ENCODE peak calls at places on chromosome 2, in ten cellular contexts. F, W, Z, N, U, M, T, V, O and J are unnamed samples. For H3K9me3, the result is how much of the 10 kb centered on the place peaks cover.

GRCh38 chr2:29446852-29447251 is 331.6 kb downstream of the CLIP4 start:
- DNase-seq in F (no peak), W (no peak), Z (no peak), N (no peak), U (no peak), M (no peak), T (no peak), V (no peak), O (no peak), J (no peak)

GRCh38 chr2:105329197-105329554 is 359 bp downstream of the TGFBRAP1 start:
- DNase-seq in F (peak), W (peak), Z (no peak), N (no peak), U (no peak), M (no peak), T (no peak), V (no peak), O (no peak), J (no peak)

GRCh38 chr2:195659114-195659513 is 2.1 kb downstream of the SLC39A10 start:
- DNase-seq in F (peak), W (no peak), Z (peak), N (peak), U (no peak), M (no peak), T (no peak), V (no peak), O (no peak), J (no peak)

GRCh38 chr2:55090702-55091101 is 40.5 kb upstream of the RTN4 start:
- DNase-seq in F (no peak), W (no peak), Z (no peak), N (no peak), U (no peak), M (no peak), T (no peak), V (no peak), O (no peak), J (no peak)

GRCh38 chr2:98761267-98761781 is 30.4 kb upstream of the MGAT4A start:
- DNase-seq in F (peak), W (no peak), Z (peak), N (no peak), U (no peak), M (peak), T (no peak), V (no peak), O (no peak), J (no peak)

GRCh38 chr2:208250401-208250800 is 4.5 kb downstream of the IDH1 start:
- DNase-seq in F (no peak), W (no peak), Z (peak), N (no peak), U (no peak), M (peak), T (no peak), V (no peak), O (no peak), J (no peak)

GRCh38 chr2:71190959-71191943 is 35.7 kb downstream of the PAIP2B start:
- DNase-seq in F (peak), W (no peak), Z (peak), N (no peak), U (no peak), M (peak), T (no peak), V (no peak), O (no peak), J (no peak)

GRCh38 chr2:36659872-36660312 is 36.6 kb upstream of the VIT start:
- DNase-seq in F (no peak), W (no peak), Z (peak), N (peak), U (no peak), M (no peak), T (no peak), V (no peak), O (peak), J (no peak)

GRCh38 chr2:182949572-182950189 is 83.2 kb upstream of the FRZB start:
- DNase-seq in F (no peak), W (no peak), Z (peak), N (peak), U (no peak), M (peak), T (no peak), V (no peak), O (peak), J (no peak)

GRCh38 chr2:211846714-211847113 is 691.9 kb downstream of the ERBB4 start:
- DNase-seq in F (no peak), W (no peak), Z (no peak), N (no peak), U (no peak), M (no peak), T (no peak), V (no peak), O (no peak), J (no peak)

GRCh38 chr2:40445467-40445866 is 6.4 kb downstream of the SLC8A1 start:
- DNase-seq in F (no peak), W (no peak), Z (no peak), N (no peak), U (no peak), M (no peak), T (no peak), V (no peak), O (no peak), J (no peak)

GRCh38 chr2:142877265-142877756 is at the start of gene KYNU:
- DNase-seq in F (no peak), W (no peak), Z (no peak), N (no peak), U (no peak), M (peak), T (no peak), V (no peak), O (peak), J (no peak)

GRCh38 chr2:179963626-179964025 is 43.5 kb downstream of the CWC22 start:
- DNase-seq in F (no peak), W (no peak), Z (peak), N (peak), U (no peak), M (peak), T (no peak), V (no peak), O (no peak), J (no peak)

GRCh38 chr2:191565647-191566198 is 112.2 kb upstream of the NABP1 start:
- DNase-seq in F (no peak), W (no peak), Z (no peak), N (no peak), U (no peak), M (no peak), T (no peak), V (no peak), O (peak), J (no peak)

GRCh38 chr2:218271487-218271797 is 1.1 kb downstream of the PNKD start:
- DNase-seq in F (no peak), W (no peak), Z (no peak), N (no peak), U (no peak), M (peak), T (no peak), V (no peak), O (peak), J (no peak)

GRCh38 chr2:70767094-70767698 is 804 bp downstream of the ADD2 start:
- DNase-seq in F (no peak), W (peak), Z (no peak), N (no peak), U (peak), M (no peak), T (peak), V (peak), O (peak), J (no peak)

GRCh38 chr2:28610583-28611201 is 114.8 kb downstream of the PLB1 start:
- DNase-seq in F (no peak), W (no peak), Z (peak), N (peak), U (no peak), M (peak), T (no peak), V (no peak), O (peak), J (peak)

GRCh38 chr2:231113489-231113888 is 11.4 kb downstream of the HTR2B start:
- DNase-seq in F (no peak), W (no peak), Z (no peak), N (peak), U (no peak), M (no peak), T (peak), V (no peak), O (no peak), J (no peak)

GRCh38 chr2:200609027-200609614 is 23.3 kb downstream of the AOX1 start:
- DNase-seq in F (no peak), W (no peak), Z (no peak), N (peak), U (no peak), M (peak), T (no peak), V (no peak), O (no peak), J (peak)

GRCh38 chr2:50345691-50346090 is 686.2 kb downstream of the NRXN1 start:
- DNase-seq in F (no peak), W (no peak), Z (no peak), N (no peak), U (peak), M (no peak), T (no peak), V (no peak), O (no peak), J (no peak)

GRCh38 chr2:32678825-32679224 is 51.0 kb downstream of the TTC27 start:
- DNase-seq in F (no peak), W (no peak), Z (peak), N (peak), U (no peak), M (peak), T (no peak), V (no peak), O (no peak), J (no peak)

GRCh38 chr2:175476950-175477349 is 295.4 kb upstream of the ATP5MC3 start:
- DNase-seq in F (no peak), W (no peak), Z (no peak), N (no peak), U (no peak), M (no peak), T (no peak), V (no peak), O (no peak), J (no peak)

GRCh38 chr2:164803772-164804466 is 37.7 kb downstream of the COBLL1 start:
- DNase-seq in F (no peak), W (no peak), Z (no peak), N (no peak), U (no peak), M (no peak), T (no peak), V (no peak), O (no peak), J (no peak)

GRCh38 chr2:70828115-70828514 is 7.5 kb downstream of the CD207 start:
- DNase-seq in F (no peak), W (peak), Z (peak), N (no peak), U (peak), M (no peak), T (no peak), V (no peak), O (no peak), J (no peak)

GRCh38 chr2:27303093-27304025 is 4.9 kb downstream of the UCN start:
- DNase-seq in F (peak), W (peak), Z (peak), N (peak), U (no peak), M (peak), T (peak), V (no peak), O (peak), J (peak)

GRCh38 chr2:3656762-3657691 is 973 bp upstream of the ALLC start:
- DNase-seq in F (no peak), W (no peak), Z (no peak), N (no peak), U (peak), M (no peak), T (no peak), V (no peak), O (no peak), J (no peak)

GRCh38 chr2:63372549-63372948 is 215.7 kb downstream of the WDPCP start:
- DNase-seq in F (no peak), W (no peak), Z (no peak), N (no peak), U (no peak), M (no peak), T (no peak), V (no peak), O (no peak), J (no peak)

GRCh38 chr2:119943058-119943457 is 69.8 kb upstream of the EPB41L5 start:
- DNase-seq in F (no peak), W (peak), Z (no peak), N (no peak), U (no peak), M (no peak), T (no peak), V (no peak), O (no peak), J (no peak)

GRCh38 chr2:232476791-232477190 is 10.8 kb downstream of the ECEL1 start:
- DNase-seq in F (no peak), W (no peak), Z (no peak), N (no peak), U (no peak), M (no peak), T (no peak), V (no peak), O (no peak), J (no peak)
- TF ChIP-seq CTCF in F (no peak), W (no peak), Z (no peak), N (no peak), U (no peak), M (no peak), T (no peak), V (no peak), O (no peak), J (no peak)

DNA sequence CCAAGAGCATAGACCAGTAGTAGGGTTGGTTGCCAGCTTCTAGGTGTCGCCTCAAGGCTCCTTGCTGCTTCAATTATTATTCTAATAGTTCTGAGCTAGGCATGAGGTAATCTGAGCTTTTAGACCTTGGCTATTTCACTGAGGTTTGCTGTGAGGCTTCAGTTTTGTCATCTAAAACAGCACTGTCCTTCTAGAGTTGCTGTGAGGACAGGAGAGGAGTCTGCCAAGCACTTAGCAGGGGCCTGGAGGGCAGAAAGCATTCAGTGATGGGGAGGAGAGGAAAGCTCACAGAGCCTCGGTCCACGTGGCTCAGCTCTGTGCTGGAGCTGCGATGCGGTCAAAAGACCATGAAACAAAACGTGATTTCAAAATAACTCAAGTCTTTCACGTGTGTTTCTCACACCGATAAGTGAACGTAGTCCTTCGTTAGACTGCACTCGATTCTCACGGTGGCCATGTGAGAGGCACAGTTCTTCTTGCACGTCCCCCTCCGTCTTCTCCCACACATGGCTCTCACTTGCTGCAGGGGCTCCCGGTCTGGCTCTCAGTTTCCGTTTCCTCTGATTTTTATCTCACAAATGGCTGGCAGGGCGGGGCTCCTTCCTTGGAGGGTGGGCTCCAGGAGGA is 113.7 kb downstream of the B3GNT2 start:
- DNase-seq in F (no peak), W (no peak), Z (peak), N (no peak), U (peak), M (no peak), T (no peak), V (no peak), O (no peak), J (no peak)
- H2AFZ ChIP-seq in F (peak), W (no peak), Z (peak), N (peak), U (no peak), M (no peak), T (peak), V (peak), O (no peak), J (no peak)

GRCh38 chr2:121232626-121233265 is 52.3 kb downstream of the TFCP2L1 start:
- DNase-seq in F (no peak), W (no peak), Z (no peak), N (no peak), U (no peak), M (no peak), T (no peak), V (no peak), O (no peak), J (no peak)

GRCh38 chr2:121234791-121235190 is 50.2 kb downstream of the TFCP2L1 start:
- DNase-seq in F (no peak), W (no peak), Z (no peak), N (no peak), U (no peak), M (no peak), T (no peak), V (no peak), O (no peak), J (no peak)

GRCh38 chr2:121236101-121236640 is 48.8 kb downstream of the TFCP2L1 start:
- DNase-seq in F (no peak), W (no peak), Z (no peak), N (no peak), U (no peak), M (no peak), T (no peak), V (no peak), O (no peak), J (no peak)

GRCh38 chr2:121233486-121234110 is 51.4 kb downstream of the TFCP2L1 start:
- DNase-seq in F (no peak), W (no peak), Z (no peak), N (no peak), U (no peak), M (no peak), T (no peak), V (no peak), O (no peak), J (no peak)

GRCh38 chr2:121234144-121234543 is 50.9 kb downstream of the TFCP2L1 start:
- DNase-seq in F (no peak), W (no peak), Z (no peak), N (no peak), U (no peak), M (no peak), T (no peak), V (no peak), O (no peak), J (no peak)
- H3K9me3 ChIP-seq in F (under half), W (under half), Z (under half), N (under half), U (under half), M (under half), T (under half), V (under half), O (under half), J (under half)

DNA sequence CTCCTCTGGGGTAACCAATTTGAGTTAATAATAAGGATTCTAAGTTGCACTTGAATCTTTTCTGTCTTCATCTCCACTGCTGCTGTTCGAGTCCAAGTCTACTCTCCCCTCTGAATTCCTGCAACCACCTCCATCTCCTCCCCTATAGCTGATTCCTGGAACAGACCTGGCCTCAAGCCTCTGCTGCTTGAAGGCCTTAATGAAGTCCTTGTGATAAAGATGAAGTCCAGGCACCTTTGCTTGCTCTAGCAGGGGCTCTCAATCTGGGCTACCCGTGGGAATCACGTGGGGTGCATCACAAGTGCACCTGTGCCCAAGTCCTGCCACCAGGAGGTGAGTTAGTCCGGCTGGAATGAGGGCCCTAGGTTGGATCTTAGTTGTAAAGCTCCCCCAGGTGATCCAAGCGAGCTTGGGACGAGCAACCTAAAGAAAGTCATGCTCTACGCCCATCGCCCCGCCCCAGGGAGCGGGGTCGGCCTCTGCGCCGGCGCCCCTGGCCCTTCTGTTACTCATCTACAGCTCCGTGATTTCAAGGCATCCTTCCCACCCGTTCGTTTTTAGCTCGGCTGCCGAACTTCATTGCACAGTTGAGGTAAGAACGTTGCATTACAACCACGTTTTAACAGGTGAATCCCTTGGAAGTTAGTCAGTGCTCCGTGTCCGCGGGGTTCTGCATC is 905 bp upstream of the IAH1 start:
- DNase-seq in F (no peak), W (no peak), Z (no peak), N (no peak), U (peak), M (peak), T (peak), V (peak), O (peak), J (no peak)
- TF ChIP-seq CTCF in F (no peak), W (no peak), Z (no peak), N (no peak), U (peak), M (peak), T (no peak), V (peak), O (peak), J (peak)